ENCODE peak calls at places on chromosomes 16 and 17, in five cellular contexts. Y is gastrocnemius medialis, K is endodermal cell, S is upper lobe of right lung, W is AG10803. L is an unnamed sample.

GRCh38 chr16:51569204-51569911 is 418.3 kb upstream of the SALL1 start:
- DNase-seq in W (peak; percentile 11), Y (no peak), K (no peak), S (no peak), L (no peak)

GRCh38 chr17:41339571-41340169 is 11.0 kb downstream of the KRT33A start:
- DNase-seq in Y (no peak), S (no peak), W (no peak), K (no peak), L (no peak)

GRCh38 chr17:2412561-2413021 is 11.7 kb upstream of the MNT start:
- DNase-seq in W (peak; percentile 75), K (peak; percentile 83), S (peak; percentile 41), Y (no peak), L (no peak)

GRCh38 chr17:49859991-49860953 is 12.4 kb upstream of the TAC4 start:
- DNase-seq in Y (no peak), W (no peak), S (peak; percentile 72), K (peak; percentile 90), L (no peak)

GRCh38 chr16:20884240-20884556 is 16.0 kb downstream of the DCUN1D3 start:
- DNase-seq in K (no peak), S (no peak), Y (no peak), W (peak; percentile 68), L (no peak)

GRCh38 chr17:51540151-51540550 is 279.8 kb downstream of the UTP18 start:
- DNase-seq in W (no peak), S (no peak), Y (no peak), K (no peak), L (no peak)

GRCh38 chr16:19898166-19898565 is 13.5 kb upstream of the GPRC5B start:
- DNase-seq in Y (no peak), K (no peak), S (no peak), W (no peak), L (no peak)

GRCh38 chr17:81426676-81427445 is 31.6 kb downstream of the BAHCC1 start:
- DNase-seq in Y (peak; percentile 70), W (no peak), K (no peak), S (no peak), L (no peak)

GRCh38 chr16:83002351-83003334 is 375.9 kb downstream of the CDH13 start:
- DNase-seq in K (no peak), S (no peak), Y (no peak), W (peak; percentile 39), L (no peak)

GRCh38 chr17:47957591-47958490 is at the start of gene PRR15L:
- DNase-seq in K (peak; percentile 80), W (no peak), Y (no peak), S (peak; percentile 82), L (no peak)

GRCh38 chr16:81745704-81746558 is 33.2 kb upstream of the PLCG2 start:
- DNase-seq in Y (peak; percentile 27), S (peak; percentile 85), K (peak; percentile 87), W (peak; percentile 34), L (no peak)

GRCh38 chr17:8707591-8708453 is 36.8 kb downstream of the CCDC42 start:
- DNase-seq in Y (no peak), K (peak; percentile 35), S (no peak), W (no peak), L (peak; percentile 91)

GRCh38 chr16:88083582-88083981 is 132.3 kb downstream of the BANP start:
- DNase-seq in W (no peak), K (no peak), Y (no peak), S (no peak), L (no peak)
- H3K4me3 ChIP-seq in W (no peak overlapping the region), K (no peak overlapping the region), Y (no peak overlapping the region), S (no peak overlapping the region), L (no peak overlapping the region)

DNA sequence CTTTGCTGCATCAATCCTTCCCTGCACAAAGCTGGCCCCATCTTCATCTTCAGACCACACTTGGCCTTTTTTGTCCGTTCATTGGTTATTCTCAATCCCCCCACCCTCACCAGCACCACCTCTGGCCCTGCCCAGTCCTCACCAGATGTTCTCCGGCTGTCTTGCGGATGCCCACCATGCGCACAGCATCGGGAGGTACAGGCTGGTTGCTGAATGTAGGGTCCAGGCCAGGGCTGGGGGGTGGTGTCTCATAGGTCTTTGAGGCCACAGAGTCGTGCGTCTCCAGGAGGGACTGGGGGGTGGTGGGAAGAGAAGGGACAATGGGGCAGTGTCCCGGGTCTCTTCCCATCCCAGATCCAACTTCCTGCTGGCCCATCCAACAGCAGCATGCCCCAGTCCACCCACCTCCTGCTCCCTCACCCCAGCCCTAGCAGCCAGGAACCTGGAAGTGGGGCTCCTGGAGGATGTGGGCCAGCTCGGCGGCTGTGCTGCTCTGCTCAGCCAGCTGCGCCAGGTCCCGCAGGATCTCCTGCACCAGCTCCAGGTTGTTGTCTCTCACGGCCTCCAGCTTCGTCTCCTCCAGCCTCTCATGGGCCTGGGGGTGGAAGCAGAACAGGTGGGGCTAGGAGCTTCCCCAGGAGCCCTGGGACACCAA is 24.4 kb downstream of the MPP2 start:
- DNase-seq in Y (no peak), S (no peak), K (peak; percentile 38), W (no peak), L (no peak)
- H3K4me3 ChIP-seq in Y (no peak overlapping the region), S (no peak overlapping the region), K (no peak overlapping the region), W (no peak overlapping the region), L (no peak overlapping the region)

DNA sequence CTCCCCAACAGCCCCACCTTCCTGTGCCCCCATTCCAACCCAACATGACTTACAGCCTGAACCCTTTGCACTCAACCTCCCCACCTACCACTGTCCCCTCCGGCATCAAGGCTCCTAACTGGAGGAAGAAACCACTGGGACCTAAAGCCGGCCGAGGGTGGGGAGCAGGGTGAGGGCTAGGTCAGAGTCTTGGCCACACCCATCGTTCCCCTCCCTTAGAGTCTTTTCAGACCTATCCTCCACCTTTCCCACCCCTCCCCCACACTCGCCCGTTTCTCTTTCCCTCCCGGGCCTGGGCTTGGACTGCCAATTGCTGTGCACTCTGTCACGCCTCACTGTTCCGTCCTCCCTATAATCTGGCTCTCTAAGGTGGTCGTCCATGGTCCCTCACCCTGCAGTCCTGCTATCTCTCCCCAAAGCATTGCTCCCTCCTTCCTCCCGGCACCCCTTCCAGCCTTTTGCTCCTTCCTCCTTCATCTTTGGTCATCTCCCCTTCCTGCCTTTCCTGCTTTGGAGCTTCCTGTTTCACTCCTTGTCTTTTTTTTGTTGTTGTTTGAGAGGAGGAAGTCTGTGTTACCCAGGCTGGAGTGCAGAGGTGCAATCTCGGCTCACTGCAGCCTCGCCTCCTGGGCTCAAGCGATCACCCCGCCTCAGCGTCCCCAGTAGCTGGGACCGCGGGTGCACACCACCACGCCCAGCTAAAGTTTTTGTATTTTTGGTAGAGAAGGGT is 958 bp upstream of the CLDN7 start:
- DNase-seq in S (peak; percentile 88), K (peak; percentile 98), W (no peak), Y (no peak), L (no peak)
- H3K4me3 ChIP-seq in S (peak overlapping the region; percentile 68), K (peak overlapping the region; percentile 73), W (no peak overlapping the region), Y (peak overlapping the region; percentile 0), L (peak overlapping the region; percentile 69)

GRCh38 chr16:67845291-67846062 is 1.3 kb upstream of the NUTF2 start:
- DNase-seq in K (no peak), W (no peak), S (no peak), Y (no peak), L (no peak)
- H3K4me3 ChIP-seq in K (peak overlapping the region; percentile 89), W (peak overlapping the region; percentile 88), S (peak overlapping the region; percentile 100), Y (peak overlapping the region; percentile 91), L (peak overlapping the region; percentile 99)

DNA sequence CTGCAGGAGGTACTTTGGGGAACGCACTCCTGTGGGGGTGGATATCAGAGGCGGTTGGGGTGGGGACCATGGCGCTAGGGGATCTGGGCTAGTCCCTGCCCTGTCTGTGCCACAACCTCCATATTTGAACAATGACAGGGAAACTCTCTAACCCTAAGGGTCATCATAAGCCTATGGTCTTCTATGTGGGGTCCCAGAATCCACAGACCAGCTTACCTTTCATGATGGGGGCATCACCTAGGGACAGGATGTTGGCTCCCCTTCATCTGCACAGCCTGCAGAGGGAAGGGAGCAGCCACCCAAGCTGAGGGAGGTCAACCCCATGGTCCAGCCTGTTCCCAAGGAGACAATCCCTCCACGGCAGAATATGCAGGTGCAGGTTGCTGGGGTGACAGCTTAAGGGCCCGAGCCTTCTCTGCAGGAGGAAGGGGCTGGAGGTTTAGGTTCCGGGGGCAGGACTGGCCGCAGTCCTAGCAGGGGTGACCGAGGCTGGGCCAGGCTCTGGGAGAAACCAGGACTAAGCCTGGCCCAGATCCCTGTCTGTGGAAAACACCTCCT is 1.7 kb downstream of the ORAI3 start:
- DNase-seq in W (no peak), S (no peak), K (no peak), Y (no peak), L (no peak)
- H3K4me3 ChIP-seq in W (peak overlapping the region; percentile 70), S (peak overlapping the region; percentile 81), K (peak overlapping the region; percentile 91), Y (peak overlapping the region; percentile 86), L (peak overlapping the region; percentile 91)

DNA sequence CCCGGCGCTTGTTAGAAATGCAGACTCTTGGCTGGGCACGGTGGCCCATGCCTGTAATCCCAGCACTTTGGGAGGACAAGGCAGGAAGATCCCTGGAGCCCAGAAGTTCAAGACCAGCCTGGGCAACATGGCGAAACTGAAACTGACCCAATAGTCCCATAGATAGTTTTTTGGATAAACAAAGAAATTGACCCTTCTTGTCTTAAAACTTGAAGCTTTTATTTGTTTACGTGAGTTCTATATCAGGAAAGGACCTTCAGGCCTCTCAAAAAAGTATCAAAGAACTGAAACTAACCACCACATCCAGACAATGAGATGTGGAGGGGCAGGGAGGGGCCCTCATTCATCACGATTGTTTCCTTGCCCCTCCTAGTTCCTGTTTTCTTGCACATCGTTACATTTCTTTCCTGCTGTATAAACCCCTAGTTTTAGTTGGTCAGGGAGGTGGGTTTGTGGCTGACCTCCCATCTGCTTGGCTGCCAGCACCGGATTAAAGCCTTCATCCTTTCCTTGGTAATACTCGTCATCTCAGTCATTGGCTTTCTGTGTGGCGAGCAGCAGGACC is 29.9 kb upstream of the PRM1 start:
- DNase-seq in K (no peak), Y (no peak), W (no peak), S (no peak), L (no peak)
- H3K4me3 ChIP-seq in K (no peak overlapping the region), Y (no peak overlapping the region), W (no peak overlapping the region), S (no peak overlapping the region), L (no peak overlapping the region)

DNA sequence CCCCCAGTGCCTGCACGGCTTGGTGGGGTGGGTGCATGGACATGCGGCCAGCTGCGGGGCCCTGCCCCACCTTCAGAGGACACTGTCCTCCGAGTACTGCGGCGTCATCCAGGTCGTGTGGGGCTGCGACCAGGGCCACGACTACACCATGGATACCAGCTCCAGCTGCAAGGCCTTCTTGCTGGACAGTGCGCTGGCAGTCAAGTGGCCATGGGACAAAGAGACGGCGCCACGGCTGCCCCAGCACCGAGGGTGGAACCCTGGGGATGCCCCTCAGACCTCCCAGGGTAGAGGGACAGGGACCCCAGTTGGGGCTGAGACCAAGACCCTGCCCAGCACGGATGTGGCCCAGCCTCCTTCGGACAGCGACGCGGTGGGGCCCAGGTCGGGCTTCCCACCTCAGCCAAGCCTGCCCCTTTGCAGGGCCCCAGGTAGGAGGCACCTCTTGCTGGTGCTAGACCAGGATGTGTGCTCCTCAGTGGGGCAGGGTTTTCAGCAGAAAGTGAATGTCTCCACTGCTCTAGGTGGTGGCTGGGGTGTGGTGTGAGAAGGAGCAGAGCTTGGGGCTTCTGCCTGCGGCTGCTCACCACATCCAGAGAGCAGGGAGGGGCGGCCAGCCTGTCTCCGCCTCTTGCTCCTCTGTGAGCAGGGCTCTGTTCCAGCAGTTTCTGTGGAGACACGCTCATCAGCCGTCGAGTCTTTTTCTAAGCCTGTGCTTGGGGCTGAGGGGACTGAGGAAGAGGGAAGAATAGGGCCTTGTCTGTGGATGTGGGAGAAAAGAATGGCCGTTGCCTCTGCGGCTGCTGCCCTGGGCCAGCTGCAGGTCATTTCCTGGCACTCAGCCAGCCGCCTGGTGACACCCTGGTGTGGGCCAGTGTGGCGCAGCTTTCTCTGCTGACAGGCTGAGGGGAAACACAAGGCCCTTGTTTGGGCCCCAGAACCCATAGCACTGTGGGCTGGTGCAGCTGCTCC is 2.2 kb downstream of the ZNF276 start:
- DNase-seq in Y (no peak), S (no peak), K (no peak), W (peak; percentile 29), L (no peak)
- H3K4me3 ChIP-seq in Y (no peak overlapping the region), S (peak overlapping the region; percentile 82), K (peak overlapping the region; percentile 87), W (no peak overlapping the region), L (peak overlapping the region; percentile 95)

GRCh38 chr17:33292981-33293867 is at the start of gene ASIC2:
- DNase-seq in W (no peak), Y (no peak), K (peak; percentile 91), S (no peak), L (no peak)
- H3K4me3 ChIP-seq in W (no peak within 1 kb of the TSS), Y (no peak within 1 kb of the TSS), K (peak within 1 kb of the TSS; percentile 73), S (peak within 1 kb of the TSS; percentile 14), L (peak within 1 kb of the TSS; percentile 67)

L was measured in coronary artery.